ENCODE peak calls at places on chromosomes 16 and 17, in five cellular contexts. Z is heart left ventricle, B is MM.1S, R is uterus, O is IMR-90. T is an unnamed sample.

GRCh38 chr16:8686031-8686621 is 11.7 kb downstream of the ABAT start:
- DNase-seq in O (no peak), R (no peak), Z (peak; percentile 62), B (no peak), T (peak; percentile 63)

GRCh38 chr16:10517868-10518267 is 62.5 kb downstream of the EMP2 start:
- DNase-seq in R (no peak), O (no peak), Z (no peak), B (no peak), T (no peak)

GRCh38 chr17:19573075-19573474 is 39.4 kb downstream of the SLC47A1 start:
- DNase-seq in R (no peak), B (no peak), O (peak; percentile 57), Z (no peak), T (peak; percentile 8)

GRCh38 chr17:38868095-38868967 is 1.5 kb upstream of the LASP1 start:
- DNase-seq in O (peak; percentile 55), Z (peak; percentile 69), B (peak; percentile 71), R (peak; percentile 79), T (peak; percentile 20)

GRCh38 chr17:6501359-6501758 is 55.0 kb downstream of the PITPNM3 start:
- DNase-seq in O (no peak), R (no peak), B (no peak), Z (no peak), T (no peak)

GRCh38 chr17:32289454-32289853 is 23.8 kb downstream of the RHBDL3 start:
- DNase-seq in R (no peak), B (no peak), O (no peak), Z (no peak), T (no peak)

GRCh38 chr17:49779730-49780220 is 8.7 kb upstream of the KAT7 start:
- DNase-seq in R (peak; percentile 54), Z (no peak), O (peak; percentile 84), B (peak; percentile 36), T (peak; percentile 47)

GRCh38 chr16:77306050-77306616 is 106.9 kb downstream of the SYCE1L start:
- DNase-seq in O (no peak), Z (no peak), B (no peak), R (no peak), T (no peak)

GRCh38 chr17:81120149-81120484 is 45.2 kb upstream of the PVALEF start:
- DNase-seq in R (no peak), Z (no peak), O (no peak), B (no peak), T (no peak)

GRCh38 chr17:48259710-48260291 is 152.2 kb downstream of the SNX11 start:
- DNase-seq in R (no peak), Z (no peak), O (peak; percentile 45), B (peak; percentile 49), T (peak; percentile 32)
- TF ChIP-seq CTCF in R (no peak), Z (peak; percentile 36), O (peak; percentile 41), B (peak; percentile 69), T (peak; percentile 63)

GRCh38 chr16:31132979-31133599 is 2.4 kb downstream of the PRSS8 start:
- DNase-seq in Z (no peak), R (no peak), B (no peak), O (no peak), T (no peak)
- H3K4me1 ChIP-seq in Z (peaks cover 31% of the 10 kb centered on the region), R (no peaks in the 10 kb centered on the region), B (no peaks in the 10 kb centered on the region), O (peaks cover 3% of the 10 kb centered on the region), T (peaks cover 7% of the 10 kb centered on the region)

GRCh38 chr16:68548947-68549346 is 9.9 kb downstream of the ZFP90 start:
- DNase-seq in B (no peak), Z (no peak), O (no peak), R (no peak), T (no peak)
- H3K9me3 ChIP-seq in B (no peaks in the 10 kb centered on the region), Z (no peaks in the 10 kb centered on the region), O (peaks cover 63% of the 10 kb centered on the region), R (no peaks in the 10 kb centered on the region), T (no peaks in the 10 kb centered on the region)

GRCh38 chr17:74878658-74879057 is 5.9 kb upstream of the FDXR start:
- DNase-seq in B (no peak), O (no peak), R (no peak), Z (no peak), T (no peak)
- TF ChIP-seq CTCF in B (no peak), O (no peak), R (no peak), Z (no peak), T (no peak)